ENCODE peak calls at places on chromosome 19, in nine cellular contexts. W is nucleus accumbens; M is neural crest cell; A is T-helper 1 cell; F is stimulated activated naive CD4-positive, alpha-beta T cell; L is GM18507; C is pons; Z is NCI-H2081; J is testis. B is an unnamed sample.

GRCh38 chr19:40778865-40779284 is 828 bp downstream of the RAB4B start:
- DNase-seq in L (no peak), M (no peak), W (no peak), A (no peak), F (no peak), J (no peak), C (no peak), Z (no peak), B (no peak)

GRCh38 chr19:19525611-19526380 is 2.9 kb upstream of the YJEFN3 start:
- DNase-seq in W (no peak), L (no peak), C (no peak), Z (no peak), J (no peak), A (no peak), M (no peak), F (no peak), B (no peak)

GRCh38 chr19:44772969-44773368 is 4.7 kb upstream of the CBLC start:
- DNase-seq in W (no peak), A (no peak), Z (no peak), C (no peak), L (no peak), M (no peak), J (no peak), F (no peak), B (no peak)

GRCh38 chr19:23823952-23824389 is 65.3 kb upstream of the ZNF681 start:
- DNase-seq in J (peak), C (no peak), F (no peak), M (no peak), A (no peak), W (no peak), Z (peak), L (no peak), B (no peak)

GRCh38 chr19:1370579-1371361 is 12.9 kb upstream of the NDUFS7 start:
- DNase-seq in F (no peak), L (no peak), A (no peak), C (no peak), Z (no peak), M (no peak), J (no peak), W (no peak), B (no peak)

GRCh38 chr19:56966225-56966696 is 125.7 kb upstream of the PEG3 start:
- DNase-seq in L (no peak), Z (no peak), C (no peak), W (no peak), M (no peak), J (peak), A (no peak), F (no peak), B (no peak)

GRCh38 chr19:18282021-18282787 is 782 bp upstream of the JUND start:
- DNase-seq in J (no peak), Z (no peak), C (peak), M (no peak), F (no peak), W (no peak), A (no peak), L (no peak), B (peak)

GRCh38 chr19:49823472-49823871 is 5.4 kb downstream of the MED25 start:
- DNase-seq in F (no peak), M (no peak), C (no peak), A (no peak), W (no peak), Z (peak), L (no peak), J (no peak), B (no peak)

GRCh38 chr19:52566588-52566987 is 3.5 kb upstream of the ZNF701 start:
- DNase-seq in C (no peak), L (no peak), Z (no peak), W (no peak), A (no peak), F (no peak), J (no peak), M (no peak), B (no peak)

GRCh38 chr19:1466018-1466460 is 13.0 kb downstream of the C19orf25 start:
- DNase-seq in L (no peak), Z (no peak), W (no peak), F (no peak), A (no peak), C (no peak), J (no peak), M (no peak), B (no peak)

GRCh38 chr19:1627194-1627593 is 21.9 kb upstream of the UQCR11 start:
- DNase-seq in W (no peak), J (no peak), F (no peak), C (no peak), Z (no peak), M (no peak), L (no peak), A (no peak), B (no peak)

GRCh38 chr19:5342573-5343201 is 2.1 kb upstream of the PTPRS start:
- DNase-seq in W (no peak), F (no peak), Z (no peak), A (no peak), L (no peak), J (no peak), M (no peak), C (no peak), B (no peak)

GRCh38 chr19:6536138-6536671 is 5.4 kb downstream of the TNFSF9 start:
- DNase-seq in Z (peak), L (peak), F (peak), J (peak), C (peak), M (no peak), W (no peak), A (peak), B (peak)

GRCh38 chr19:42313096-42313839 is at the start of gene TMEM145:
- DNase-seq in W (no peak), C (no peak), J (peak), Z (peak), F (no peak), M (peak), L (peak), A (no peak), B (no peak)

GRCh38 chr19:10557603-10558197 is 8.1 kb downstream of the KRI1 start:
- DNase-seq in L (no peak), F (no peak), Z (no peak), J (no peak), C (no peak), W (no peak), M (no peak), A (no peak), B (no peak)

GRCh38 chr19:16435238-16435911 is 36.4 kb downstream of the EPS15L1 start:
- DNase-seq in F (no peak), C (peak), J (peak), M (no peak), L (no peak), A (no peak), W (no peak), Z (no peak), B (peak)

GRCh38 chr19:46718157-46718933 is 1.4 kb upstream of the PRKD2 start:
- DNase-seq in M (no peak), L (peak), F (peak), A (peak), C (peak), Z (no peak), W (no peak), J (no peak), B (peak)

GRCh38 chr19:46786236-46787039 is 2.0 kb downstream of the SLC1A5 start:
- DNase-seq in F (peak), C (peak), L (no peak), Z (no peak), J (peak), W (no peak), M (peak), A (peak), B (peak)

GRCh38 chr19:51354742-51355148 is 11.4 kb downstream of the ETFB start:
- DNase-seq in L (no peak), W (no peak), C (peak), A (no peak), M (peak), Z (no peak), F (peak), J (peak), B (no peak)

GRCh38 chr19:14595558-14595957 is 12.7 kb downstream of the CLEC17A start:
- DNase-seq in Z (no peak), A (no peak), L (no peak), F (no peak), C (no peak), M (no peak), J (no peak), W (no peak), B (no peak)

GRCh38 chr19:28686741-28687140 is 526.2 kb downstream of the UQCRFS1 start:
- DNase-seq in F (no peak), W (no peak), Z (no peak), A (no peak), L (no peak), M (no peak), J (no peak), C (no peak), B (no peak)

B was measured in mucosa of descending colon.